ENCODE peak calls at places on chromosomes 5 and 9, in seven cellular contexts. One of them, this sample, is unnamed.

GRCh38 chr9:104099630-104100029 is 5.5 kb downstream of the SMC2 start:
- DNase-seq in tibial nerve: no peak
- DNase-seq in body of pancreas: no peak
- DNase-seq in Jurkat, Clone E6-1: no peak
- DNase-seq in AG09309: no peak
- DNase-seq in stomach: no peak
- DNase-seq in dorsolateral prefrontal cortex: no peak
- DNase-seq in this sample: no peak

GRCh38 chr9:35398651-35399335 is 91.1 kb upstream of the RUSC2 start:
- DNase-seq in stomach: no peak
- DNase-seq in dorsolateral prefrontal cortex: no peak
- DNase-seq in body of pancreas: no peak
- DNase-seq in AG09309: no peak
- DNase-seq in Jurkat, Clone E6-1: no peak
- DNase-seq in tibial nerve: no peak
- DNase-seq in this sample: no peak

GRCh38 chr5:133531634-133532033 is 80.7 kb downstream of the FSTL4 start:
- DNase-seq in body of pancreas: no peak
- DNase-seq in tibial nerve: peak; percentile 62
- DNase-seq in AG09309: no peak
- DNase-seq in Jurkat, Clone E6-1: no peak
- DNase-seq in stomach: no peak
- DNase-seq in dorsolateral prefrontal cortex: no peak
- DNase-seq in this sample: no peak

GRCh38 chr9:2662496-2662895 is 40.9 kb downstream of the VLDLR start:
- DNase-seq in body of pancreas: peak; percentile 35
- DNase-seq in dorsolateral prefrontal cortex: peak; percentile 56
- DNase-seq in stomach: peak; percentile 26
- DNase-seq in Jurkat, Clone E6-1: no peak
- DNase-seq in tibial nerve: no peak
- DNase-seq in AG09309: no peak
- DNase-seq in this sample: peak; percentile 4

GRCh38 chr9:4126996-4127395 is 172.9 kb downstream of the GLIS3 start:
- DNase-seq in body of pancreas: no peak
- DNase-seq in stomach: no peak
- DNase-seq in Jurkat, Clone E6-1: no peak
- DNase-seq in dorsolateral prefrontal cortex: no peak
- DNase-seq in AG09309: no peak
- DNase-seq in tibial nerve: no peak
- DNase-seq in this sample: no peak

GRCh38 chr5:160382361-160382760 is 11.9 kb upstream of the C1QTNF2 start:
- DNase-seq in stomach: no peak
- DNase-seq in Jurkat, Clone E6-1: no peak
- DNase-seq in dorsolateral prefrontal cortex: no peak
- DNase-seq in body of pancreas: no peak
- DNase-seq in AG09309: no peak
- DNase-seq in tibial nerve: no peak
- DNase-seq in this sample: no peak

GRCh38 chr9:35903049-35903448 is 3.0 kb upstream of the HRCT1 start:
- DNase-seq in body of pancreas: peak; percentile 57
- DNase-seq in stomach: no peak
- DNase-seq in Jurkat, Clone E6-1: peak; percentile 65
- DNase-seq in dorsolateral prefrontal cortex: no peak
- DNase-seq in tibial nerve: peak; percentile 69
- DNase-seq in AG09309: no peak
- DNase-seq in this sample: no peak

GRCh38 chr5:172356047-172356446 is 72.5 kb upstream of the UBTD2 start:
- DNase-seq in tibial nerve: no peak
- DNase-seq in body of pancreas: no peak
- DNase-seq in Jurkat, Clone E6-1: no peak
- DNase-seq in AG09309: no peak
- DNase-seq in dorsolateral prefrontal cortex: no peak
- DNase-seq in stomach: no peak
- DNase-seq in this sample: no peak

GRCh38 chr9:38006163-38006562 is 62.9 kb downstream of the SHB start:
- DNase-seq in AG09309: no peak
- DNase-seq in dorsolateral prefrontal cortex: no peak
- DNase-seq in stomach: peak; percentile 57
- DNase-seq in Jurkat, Clone E6-1: no peak
- DNase-seq in tibial nerve: no peak
- DNase-seq in body of pancreas: no peak
- DNase-seq in this sample: no peak

GRCh38 chr5:176596689-176597416 is 13.1 kb downstream of the GPRIN1 start:
- DNase-seq in Jurkat, Clone E6-1: no peak
- DNase-seq in dorsolateral prefrontal cortex: no peak
- DNase-seq in tibial nerve: no peak
- DNase-seq in AG09309: no peak
- DNase-seq in body of pancreas: peak; percentile 42
- DNase-seq in stomach: peak; percentile 42
- DNase-seq in this sample: no peak
- H3K4me3 ChIP-seq in Jurkat, Clone E6-1: peak overlapping the region; percentile 9
- H3K4me3 ChIP-seq in dorsolateral prefrontal cortex: no peak overlapping the region
- H3K4me3 ChIP-seq in tibial nerve: peak overlapping the region; percentile 26
- H3K4me3 ChIP-seq in AG09309: no peak overlapping the region
- H3K4me3 ChIP-seq in body of pancreas: no peak overlapping the region
- H3K4me3 ChIP-seq in stomach: peak overlapping the region; percentile 40
- H3K4me3 ChIP-seq in this sample: no peak overlapping the region

GRCh38 chr5:36164461-36164860 is 12.6 kb downstream of the SKP2 start:
- DNase-seq in stomach: no peak
- DNase-seq in AG09309: no peak
- DNase-seq in body of pancreas: no peak
- DNase-seq in dorsolateral prefrontal cortex: no peak
- DNase-seq in Jurkat, Clone E6-1: no peak
- DNase-seq in tibial nerve: no peak
- DNase-seq in this sample: no peak

GRCh38 chr5:36158144-36158543 is 6.2 kb downstream of the SKP2 start:
- DNase-seq in body of pancreas: no peak
- DNase-seq in AG09309: no peak
- DNase-seq in Jurkat, Clone E6-1: no peak
- DNase-seq in stomach: no peak
- DNase-seq in dorsolateral prefrontal cortex: no peak
- DNase-seq in tibial nerve: no peak
- DNase-seq in this sample: no peak

GRCh38 chr5:36160617-36161016 is 8.7 kb downstream of the SKP2 start:
- DNase-seq in body of pancreas: no peak
- DNase-seq in stomach: no peak
- DNase-seq in Jurkat, Clone E6-1: no peak
- DNase-seq in tibial nerve: no peak
- DNase-seq in AG09309: no peak
- DNase-seq in dorsolateral prefrontal cortex: no peak
- DNase-seq in this sample: no peak

GRCh38 chr5:36162810-36163486 is 11.0 kb downstream of the SKP2 start:
- DNase-seq in body of pancreas: no peak
- DNase-seq in Jurkat, Clone E6-1: no peak
- DNase-seq in stomach: no peak
- DNase-seq in tibial nerve: no peak
- DNase-seq in dorsolateral prefrontal cortex: peak; percentile 60
- DNase-seq in AG09309: no peak
- DNase-seq in this sample: no peak

GRCh38 chr5:36161317-36161716 is 9.4 kb downstream of the SKP2 start:
- DNase-seq in body of pancreas: no peak
- DNase-seq in stomach: no peak
- DNase-seq in AG09309: no peak
- DNase-seq in dorsolateral prefrontal cortex: no peak
- DNase-seq in tibial nerve: no peak
- DNase-seq in Jurkat, Clone E6-1: no peak
- DNase-seq in this sample: no peak
- H3K4me3 ChIP-seq in body of pancreas: no peak overlapping the region
- H3K4me3 ChIP-seq in stomach: no peak overlapping the region
- H3K4me3 ChIP-seq in AG09309: no peak overlapping the region
- H3K4me3 ChIP-seq in dorsolateral prefrontal cortex: no peak overlapping the region
- H3K4me3 ChIP-seq in tibial nerve: no peak overlapping the region
- H3K4me3 ChIP-seq in Jurkat, Clone E6-1: no peak overlapping the region
- H3K4me3 ChIP-seq in this sample: no peak overlapping the region

GRCh38 chr5:124025306-124025705 is 513.3 kb downstream of the CSNK1G3 start:
- DNase-seq in AG09309: no peak
- DNase-seq in body of pancreas: no peak
- DNase-seq in Jurkat, Clone E6-1: no peak
- DNase-seq in tibial nerve: no peak
- DNase-seq in stomach: no peak
- DNase-seq in dorsolateral prefrontal cortex: no peak
- DNase-seq in this sample: peak; percentile 11
- H3K4me3 ChIP-seq in AG09309: no peak overlapping the region
- H3K4me3 ChIP-seq in body of pancreas: no peak overlapping the region
- H3K4me3 ChIP-seq in Jurkat, Clone E6-1: no peak overlapping the region
- H3K4me3 ChIP-seq in tibial nerve: no peak overlapping the region
- H3K4me3 ChIP-seq in stomach: no peak overlapping the region
- H3K4me3 ChIP-seq in dorsolateral prefrontal cortex: no peak overlapping the region
- H3K4me3 ChIP-seq in this sample: no peak overlapping the region

DNA sequence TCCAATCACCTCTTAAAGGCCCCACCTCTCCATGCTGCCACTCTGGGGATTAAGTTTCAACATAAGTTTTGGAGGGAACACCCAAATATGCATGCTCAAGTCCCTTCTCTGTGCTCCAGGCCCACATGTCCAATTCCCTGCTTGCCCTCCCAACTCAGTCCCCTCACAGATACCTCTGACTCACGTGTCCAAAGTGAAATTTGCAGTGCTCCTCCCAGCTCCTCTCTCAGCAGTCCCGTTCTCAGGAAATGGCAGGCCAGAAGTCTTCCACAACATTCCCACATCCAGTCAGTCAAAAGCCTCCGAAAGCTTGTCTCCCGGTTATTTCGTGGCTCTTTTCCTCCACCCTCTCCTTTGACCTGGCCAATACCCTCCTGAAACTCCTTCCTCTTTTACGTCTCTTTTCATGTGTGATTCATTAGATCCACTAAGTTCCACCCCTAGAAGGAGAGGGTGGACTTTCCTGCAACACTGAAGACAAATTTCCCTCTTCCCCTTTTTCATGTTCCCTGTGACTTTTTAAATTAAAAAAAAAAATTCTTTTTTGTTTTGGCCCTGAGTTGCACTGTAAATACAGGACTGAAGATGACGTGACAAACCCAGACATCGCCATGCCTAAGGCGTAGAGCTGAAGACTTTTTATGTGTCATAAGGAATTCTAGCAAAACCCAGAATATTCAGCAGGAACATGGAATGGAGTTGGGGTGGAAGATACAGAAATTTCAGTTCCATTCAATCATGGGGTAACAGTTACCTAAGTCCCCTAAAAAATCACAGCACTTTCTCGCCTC is 12.8 kb upstream of the MGAT1 start:
- DNase-seq in AG09309: no peak
- DNase-seq in body of pancreas: peak; percentile 22
- DNase-seq in Jurkat, Clone E6-1: no peak
- DNase-seq in dorsolateral prefrontal cortex: no peak
- DNase-seq in stomach: no peak
- DNase-seq in tibial nerve: no peak
- DNase-seq in this sample: no peak
- H3K4me3 ChIP-seq in AG09309: no peak overlapping the region
- H3K4me3 ChIP-seq in body of pancreas: no peak overlapping the region
- H3K4me3 ChIP-seq in Jurkat, Clone E6-1: no peak overlapping the region
- H3K4me3 ChIP-seq in dorsolateral prefrontal cortex: peak overlapping the region; percentile 22
- H3K4me3 ChIP-seq in stomach: peak overlapping the region; percentile 31
- H3K4me3 ChIP-seq in tibial nerve: peak overlapping the region; percentile 13
- H3K4me3 ChIP-seq in this sample: no peak overlapping the region

DNA sequence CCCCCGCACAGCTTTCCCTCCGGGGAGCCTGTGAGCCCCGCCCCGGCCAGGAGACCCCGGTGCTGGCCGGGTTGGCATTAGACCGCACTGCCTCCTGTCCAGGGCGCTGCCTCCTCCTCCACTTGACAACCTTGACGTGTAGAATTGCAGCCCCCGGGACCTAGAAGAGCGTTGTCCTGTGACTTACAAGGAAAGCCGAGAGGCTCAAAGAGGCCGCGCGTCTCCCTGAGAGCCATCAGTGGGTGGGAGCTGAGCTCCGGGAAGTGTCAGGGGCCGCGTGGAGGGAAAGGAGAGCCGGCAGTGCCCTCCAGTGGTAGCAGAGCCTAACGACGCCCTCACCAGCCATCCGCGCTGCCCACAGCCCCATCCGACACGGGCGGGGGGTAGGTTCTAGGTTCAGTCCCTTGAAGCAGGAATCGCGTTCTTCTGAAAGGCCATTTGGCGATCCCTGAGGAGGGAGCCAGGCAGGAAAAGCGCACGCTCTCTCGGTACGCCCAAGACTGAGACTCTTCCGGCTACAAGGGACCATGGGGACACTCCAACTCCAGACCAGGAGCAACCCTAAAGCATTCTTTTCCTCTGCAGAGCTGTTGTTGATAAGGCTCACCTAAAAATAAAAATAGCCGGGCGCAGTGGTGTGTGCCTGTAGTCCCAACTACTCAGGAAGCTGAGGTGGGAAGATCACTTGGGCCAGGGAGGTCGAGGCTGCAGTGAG is 40.6 kb upstream of the SAP30L start:
- DNase-seq in stomach: peak; percentile 80
- DNase-seq in AG09309: no peak
- DNase-seq in dorsolateral prefrontal cortex: peak; percentile 69
- DNase-seq in body of pancreas: peak; percentile 77
- DNase-seq in tibial nerve: peak; percentile 76
- DNase-seq in Jurkat, Clone E6-1: peak; percentile 38
- DNase-seq in this sample: peak; percentile 69
- H3K4me3 ChIP-seq in stomach: peak overlapping the region; percentile 36
- H3K4me3 ChIP-seq in AG09309: peak overlapping the region; percentile 23
- H3K4me3 ChIP-seq in dorsolateral prefrontal cortex: peak overlapping the region; percentile 59
- H3K4me3 ChIP-seq in body of pancreas: no peak overlapping the region
- H3K4me3 ChIP-seq in tibial nerve: peak overlapping the region; percentile 19
- H3K4me3 ChIP-seq in Jurkat, Clone E6-1: peak overlapping the region; percentile 11
- H3K4me3 ChIP-seq in this sample: no peak overlapping the region

DNA sequence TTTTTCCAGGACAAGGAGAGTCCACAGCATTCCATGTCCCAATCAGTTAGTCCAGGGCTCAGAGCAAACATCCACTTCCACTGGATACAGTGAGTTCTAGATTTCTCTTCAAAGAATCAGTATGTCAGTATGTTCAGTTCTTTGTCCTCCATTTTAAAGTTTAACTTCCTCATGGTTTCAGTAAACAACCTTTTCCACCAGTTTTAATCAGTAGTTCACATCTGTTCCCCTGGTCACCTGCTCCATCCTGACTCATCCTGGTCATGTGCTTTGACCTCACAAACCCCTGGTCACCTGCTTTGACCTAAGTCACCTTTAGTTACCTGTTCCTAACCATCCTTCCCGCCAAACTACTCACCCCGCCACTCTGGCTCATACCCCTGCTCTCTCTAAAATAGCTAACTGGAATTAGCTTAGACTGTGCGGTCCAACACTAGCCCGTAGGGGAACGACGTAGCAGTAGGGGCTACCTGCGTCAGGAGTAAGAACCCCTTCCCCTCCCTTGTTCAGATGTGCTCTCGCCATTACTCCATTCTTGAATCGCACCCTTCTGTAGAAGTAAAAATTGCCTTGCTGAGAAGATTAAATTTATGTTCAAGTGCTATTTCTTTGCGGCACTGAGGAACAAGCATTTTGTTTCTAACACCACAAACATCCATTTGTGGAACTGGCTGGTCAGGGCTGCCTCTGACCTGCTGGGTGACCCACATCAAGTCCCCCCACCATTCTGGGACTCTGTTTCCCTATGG is 5.5 kb downstream of the ENG start:
- DNase-seq in dorsolateral prefrontal cortex: no peak
- DNase-seq in Jurkat, Clone E6-1: no peak
- DNase-seq in AG09309: no peak
- DNase-seq in stomach: no peak
- DNase-seq in tibial nerve: no peak
- DNase-seq in body of pancreas: no peak
- DNase-seq in this sample: no peak
- H3K4me3 ChIP-seq in dorsolateral prefrontal cortex: no peak overlapping the region
- H3K4me3 ChIP-seq in Jurkat, Clone E6-1: no peak overlapping the region
- H3K4me3 ChIP-seq in AG09309: no peak overlapping the region
- H3K4me3 ChIP-seq in stomach: no peak overlapping the region
- H3K4me3 ChIP-seq in tibial nerve: no peak overlapping the region
- H3K4me3 ChIP-seq in body of pancreas: no peak overlapping the region
- H3K4me3 ChIP-seq in this sample: no peak overlapping the region